ENCODE peak calls at places on chromosomes 7 and 10, in four cellular contexts. One of them, this sample, is unnamed.

GRCh38 chr10:57579926-57580325 is 687.8 kb downstream of the IPMK start:
- DNase-seq in mesendoderm: peak
- DNase-seq in IMR-90: peak
- DNase-seq in H1: no peak
- DNase-seq in this sample: peak

GRCh38 chr7:86747698-86748097 is 104.0 kb downstream of the GRM3 start:
- DNase-seq in mesendoderm: peak
- DNase-seq in IMR-90: no peak
- DNase-seq in H1: no peak
- DNase-seq in this sample: no peak

GRCh38 chr7:88344956-88345832 is 38.5 kb upstream of the STEAP4 start:
- DNase-seq in mesendoderm: peak
- DNase-seq in IMR-90: no peak
- DNase-seq in H1: peak
- DNase-seq in this sample: peak

GRCh38 chr7:139043823-139044812 is 8.3 kb upstream of the ZC3HAV1L start:
- DNase-seq in mesendoderm: no peak
- DNase-seq in IMR-90: peak
- DNase-seq in H1: no peak
- DNase-seq in this sample: no peak

GRCh38 chr10:126387931-126388911 is at the start of gene ADAM12:
- DNase-seq in mesendoderm: peak
- DNase-seq in IMR-90: peak
- DNase-seq in H1: peak
- DNase-seq in this sample: peak

GRCh38 chr7:74226633-74227032 is 16.8 kb downstream of the LAT2 start:
- DNase-seq in mesendoderm: no peak
- DNase-seq in IMR-90: no peak
- DNase-seq in H1: no peak
- DNase-seq in this sample: no peak

GRCh38 chr7:30702200-30702599 is 19.9 kb upstream of the CRHR2 start:
- DNase-seq in mesendoderm: peak
- DNase-seq in IMR-90: no peak
- DNase-seq in H1: no peak
- DNase-seq in this sample: peak

GRCh38 chr7:87317691-87318245 is 27.7 kb upstream of the CROT start:
- DNase-seq in mesendoderm: no peak
- DNase-seq in IMR-90: no peak
- DNase-seq in H1: no peak
- DNase-seq in this sample: no peak

GRCh38 chr7:24576171-24577052 is 3.2 kb downstream of the PALS2 start:
- DNase-seq in mesendoderm: peak
- DNase-seq in IMR-90: peak
- DNase-seq in H1: no peak
- DNase-seq in this sample: peak

GRCh38 chr10:34780818-34781380 is 34.2 kb downstream of the PARD3 start:
- DNase-seq in mesendoderm: peak
- DNase-seq in IMR-90: peak
- DNase-seq in H1: no peak
- DNase-seq in this sample: no peak

GRCh38 chr10:44962870-44963738 is 3.5 kb downstream of the RASSF4 start:
- DNase-seq in mesendoderm: peak
- DNase-seq in IMR-90: no peak
- DNase-seq in H1: peak
- DNase-seq in this sample: peak

GRCh38 chr10:124494050-124494807 is 32.6 kb downstream of the LHPP start:
- DNase-seq in mesendoderm: no peak
- DNase-seq in IMR-90: no peak
- DNase-seq in H1: no peak
- DNase-seq in this sample: no peak

GRCh38 chr10:7003821-7004220 is 407.0 kb downstream of the SFMBT2 start:
- DNase-seq in mesendoderm: no peak
- DNase-seq in IMR-90: no peak
- DNase-seq in H1: no peak
- DNase-seq in this sample: no peak

GRCh38 chr7:668139-668871 is 58.2 kb upstream of the DNAAF5 start:
- DNase-seq in mesendoderm: no peak
- DNase-seq in IMR-90: peak
- DNase-seq in H1: no peak
- DNase-seq in this sample: no peak

GRCh38 chr7:134893920-134894319 is 92.4 kb upstream of the AGBL3 start:
- DNase-seq in mesendoderm: no peak
- DNase-seq in IMR-90: no peak
- DNase-seq in H1: no peak
- DNase-seq in this sample: no peak

GRCh38 chr10:15842493-15843169 is 17.7 kb downstream of the MINDY3 start:
- DNase-seq in mesendoderm: no peak
- DNase-seq in IMR-90: peak
- DNase-seq in H1: no peak
- DNase-seq in this sample: no peak

GRCh38 chr7:92621641-92622429 is 31.6 kb upstream of the FAM133B start:
- DNase-seq in mesendoderm: no peak
- DNase-seq in IMR-90: no peak
- DNase-seq in H1: no peak
- DNase-seq in this sample: no peak

GRCh38 chr7:94374721-94375120 is 20.0 kb upstream of the COL1A2 start:
- DNase-seq in mesendoderm: no peak
- DNase-seq in IMR-90: no peak
- DNase-seq in H1: no peak
- DNase-seq in this sample: no peak

GRCh38 chr10:47359626-47360418 is 11.7 kb downstream of the RBP3 start:
- DNase-seq in mesendoderm: no peak
- DNase-seq in IMR-90: no peak
- DNase-seq in H1: no peak
- DNase-seq in this sample: no peak

GRCh38 chr10:74624501-74624900 is 201.9 kb upstream of the KAT6B start:
- DNase-seq in mesendoderm: no peak
- DNase-seq in IMR-90: no peak
- DNase-seq in H1: no peak
- DNase-seq in this sample: no peak

GRCh38 chr10:122116331-122116730 is 127.4 kb downstream of the TACC2 start:
- DNase-seq in mesendoderm: no peak
- DNase-seq in IMR-90: peak
- DNase-seq in H1: no peak
- DNase-seq in this sample: no peak

GRCh38 chr7:48636391-48637015 is 287.8 kb upstream of the CDC14C start:
- DNase-seq in mesendoderm: peak
- DNase-seq in IMR-90: no peak
- DNase-seq in H1: no peak
- DNase-seq in this sample: no peak

GRCh38 chr7:21361413-21362130 is 66.3 kb upstream of the SP4 start:
- DNase-seq in mesendoderm: no peak
- DNase-seq in IMR-90: no peak
- DNase-seq in H1: no peak
- DNase-seq in this sample: no peak

GRCh38 chr7:78220754-78221153 is 422.2 kb downstream of the PHTF2 start:
- DNase-seq in mesendoderm: no peak
- DNase-seq in IMR-90: no peak
- DNase-seq in H1: no peak
- DNase-seq in this sample: no peak

GRCh38 chr7:134778941-134779740 is at the start of gene CALD1:
- DNase-seq in mesendoderm: peak
- DNase-seq in IMR-90: peak
- DNase-seq in H1: peak
- DNase-seq in this sample: peak

GRCh38 chr10:30786131-30786530 is 156.6 kb upstream of the LYZL2 start:
- DNase-seq in mesendoderm: no peak
- DNase-seq in IMR-90: peak
- DNase-seq in H1: no peak
- DNase-seq in this sample: no peak

GRCh38 chr10:8034666-8035640 is 19.5 kb upstream of the GATA3 start:
- DNase-seq in mesendoderm: peak
- DNase-seq in IMR-90: no peak
- DNase-seq in H1: peak
- DNase-seq in this sample: no peak

GRCh38 chr7:43540463-43540862 is 42.4 kb upstream of the STK17A start:
- DNase-seq in mesendoderm: no peak
- DNase-seq in IMR-90: no peak
- DNase-seq in H1: no peak
- DNase-seq in this sample: no peak

GRCh38 chr7:47875998-47876744 is 72.1 kb downstream of the PKD1L1 start:
- DNase-seq in mesendoderm: no peak
- DNase-seq in IMR-90: no peak
- DNase-seq in H1: peak
- DNase-seq in this sample: no peak

GRCh38 chr10:43126759-43127424 is 11.4 kb upstream of the CSGALNACT2 start:
- DNase-seq in mesendoderm: no peak
- DNase-seq in IMR-90: no peak
- DNase-seq in H1: peak
- DNase-seq in this sample: peak

GRCh38 chr7:604884-605531 is 85.4 kb upstream of the PDGFA start:
- DNase-seq in mesendoderm: no peak
- DNase-seq in IMR-90: no peak
- DNase-seq in H1: no peak
- DNase-seq in this sample: no peak

GRCh38 chr7:25031432-25031831 is 51.5 kb upstream of the OSBPL3 start:
- DNase-seq in mesendoderm: no peak
- DNase-seq in IMR-90: peak
- DNase-seq in H1: no peak
- DNase-seq in this sample: no peak

GRCh38 chr7:142632291-142633134 is 116.8 kb upstream of the PRSS1 start:
- DNase-seq in mesendoderm: peak
- DNase-seq in IMR-90: peak
- DNase-seq in H1: peak
- DNase-seq in this sample: peak

GRCh38 chr10:116207180-116207579 is 65.8 kb downstream of the GFRA1 start:
- DNase-seq in mesendoderm: no peak
- DNase-seq in IMR-90: no peak
- DNase-seq in H1: no peak
- DNase-seq in this sample: no peak

GRCh38 chr10:79437111-79437814 is 8.2 kb downstream of the ZCCHC24 start:
- DNase-seq in mesendoderm: no peak
- DNase-seq in IMR-90: peak
- DNase-seq in H1: no peak
- DNase-seq in this sample: no peak

GRCh38 chr10:31353574-31353973 is 34.6 kb downstream of the ZEB1 start:
- DNase-seq in mesendoderm: peak
- DNase-seq in IMR-90: peak
- DNase-seq in H1: no peak
- DNase-seq in this sample: no peak

GRCh38 chr10:33616921-33617320 is 282.5 kb upstream of the NRP1 start:
- DNase-seq in mesendoderm: peak
- DNase-seq in IMR-90: peak
- DNase-seq in H1: no peak
- DNase-seq in this sample: no peak

GRCh38 chr7:105691692-105692564 is 110.6 kb upstream of the EFCAB10 start:
- DNase-seq in mesendoderm: no peak
- DNase-seq in IMR-90: peak
- DNase-seq in H1: no peak
- DNase-seq in this sample: peak

GRCh38 chr7:149704507-149704906 is 68.9 kb downstream of the ZNF467 start:
- DNase-seq in mesendoderm: no peak
- DNase-seq in IMR-90: peak
- DNase-seq in H1: peak
- DNase-seq in this sample: no peak
- H3K18ac ChIP-seq in mesendoderm: no peak
- H3K18ac ChIP-seq in IMR-90: no peak
- H3K18ac ChIP-seq in H1: no peak
- H3K18ac ChIP-seq in this sample: no peak

GRCh38 chr10:2800178-2800577 is 267.2 kb upstream of the PFKP start:
- DNase-seq in mesendoderm: no peak
- DNase-seq in IMR-90: no peak
- DNase-seq in H1: no peak
- DNase-seq in this sample: no peak
- H4K5ac ChIP-seq in mesendoderm: no peak
- H4K5ac ChIP-seq in IMR-90: no peak
- H4K5ac ChIP-seq in H1: no peak
- H4K5ac ChIP-seq in this sample: no peak

GRCh38 chr10:13706175-13706574 is 119.4 kb downstream of the PRPF18 start:
- DNase-seq in mesendoderm: no peak
- DNase-seq in IMR-90: no peak
- DNase-seq in H1: no peak
- DNase-seq in this sample: no peak
- H3K18ac ChIP-seq in mesendoderm: peak
- H3K18ac ChIP-seq in IMR-90: no peak
- H3K18ac ChIP-seq in H1: no peak
- H3K18ac ChIP-seq in this sample: no peak

DNA sequence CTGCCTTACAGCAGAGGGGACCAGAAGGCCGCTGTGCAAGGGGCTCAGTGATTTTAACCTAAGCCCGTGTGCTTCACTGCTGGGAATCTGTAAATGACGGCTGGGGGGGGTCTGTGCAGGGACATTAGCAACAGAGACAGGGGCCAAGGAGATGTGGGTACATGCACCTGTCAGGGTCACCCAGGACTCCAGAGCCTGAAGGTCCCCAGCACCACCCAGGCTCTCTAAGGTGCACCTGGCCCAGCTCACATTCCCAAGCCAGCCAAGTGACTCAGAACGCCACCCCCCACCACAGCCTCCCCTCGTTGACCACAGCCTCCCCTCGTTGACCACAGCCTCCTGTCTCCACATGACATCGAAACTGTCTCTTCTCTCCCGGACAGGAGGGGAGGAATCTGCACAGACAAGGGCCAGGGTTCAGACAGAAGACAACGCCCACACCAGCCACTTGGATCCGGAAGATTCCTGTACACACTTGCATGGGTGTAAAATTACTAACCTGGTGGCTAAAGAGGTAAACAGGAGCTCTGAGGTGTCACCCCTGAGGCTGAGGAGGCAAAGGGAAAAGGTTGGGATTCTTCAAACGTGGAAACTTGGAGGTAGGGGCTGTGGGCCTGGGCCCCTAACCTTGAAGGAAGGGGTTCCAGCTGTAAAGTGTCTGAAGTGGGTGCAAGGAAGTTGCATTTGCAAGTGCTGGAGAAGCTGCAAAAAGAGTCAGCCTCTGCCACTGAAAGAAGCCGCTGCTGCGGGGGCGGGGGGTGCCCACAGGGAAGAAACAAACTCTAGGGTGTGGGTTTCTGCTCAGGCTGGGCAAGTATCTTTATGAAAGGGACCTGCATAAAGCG is 27.0 kb downstream of the CALML3 start:
- DNase-seq in mesendoderm: no peak
- DNase-seq in IMR-90: peak
- DNase-seq in H1: no peak
- DNase-seq in this sample: no peak
- H4K5ac ChIP-seq in mesendoderm: no peak
- H4K5ac ChIP-seq in IMR-90: no peak
- H4K5ac ChIP-seq in H1: no peak
- H4K5ac ChIP-seq in this sample: no peak

GRCh38 chr10:129704225-129704624 is 237.2 kb downstream of the MGMT start:
- DNase-seq in mesendoderm: no peak
- DNase-seq in IMR-90: no peak
- DNase-seq in H1: peak
- DNase-seq in this sample: no peak
- H3K18ac ChIP-seq in mesendoderm: no peak
- H3K18ac ChIP-seq in IMR-90: no peak
- H3K18ac ChIP-seq in H1: no peak
- H3K18ac ChIP-seq in this sample: no peak

GRCh38 chr10:63710703-63711102 is 189.5 kb downstream of the REEP3 start:
- DNase-seq in mesendoderm: no peak
- DNase-seq in IMR-90: no peak
- DNase-seq in H1: no peak
- DNase-seq in this sample: no peak
- H4K5ac ChIP-seq in mesendoderm: no peak
- H4K5ac ChIP-seq in IMR-90: no peak
- H4K5ac ChIP-seq in H1: no peak
- H4K5ac ChIP-seq in this sample: no peak

This sample was measured in H9.